ENCODE peak calls at places on chromosomes 4 and X, in four cellular contexts. D is stimulated activated CD4-positive, alpha-beta T cell treated with anti-CD3 and anti-CD28 coated beads, Interleukin-2, amount 100 ng/mL, for 48 hours; B is mesendoderm; W is LoVo. C is an unnamed sample.

GRCh38 chr4:141142423-141142822 is 9.2 kb upstream of the RNF150 start:
- DNase-seq in D (no peak), B (no peak), W (no peak), C (no peak)

GRCh38 chrX:133258481-133258880 is 40.3 kb upstream of the TFDP3 start:
- DNase-seq in D (no peak), B (no peak), W (no peak), C (no peak)

GRCh38 chr4:141047228-141047884 is 85.9 kb downstream of the RNF150 start:
- DNase-seq in D (no peak), B (no peak), W (no peak), C (no peak)

GRCh38 chr4:139458999-139459398 is 5.1 kb downstream of the RAB33B start:
- DNase-seq in D (no peak), B (peak), W (peak), C (peak)

GRCh38 chr4:37535872-37536271 is 150.3 kb downstream of the RELL1 start:
- DNase-seq in D (no peak), B (no peak), W (no peak), C (no peak)

GRCh38 chrX:14420876-14421275 is 108.5 kb upstream of the GLRA2 start:
- DNase-seq in D (no peak), B (no peak), W (no peak), C (no peak)

GRCh38 chrX:115367455-115367854 is 77.9 kb downstream of the LUZP4 start:
- DNase-seq in D (no peak), B (peak), W (no peak), C (no peak)

GRCh38 chr4:46844325-46844917 is 64.6 kb downstream of the COX7B2 start:
- DNase-seq in D (peak), B (peak), W (peak), C (peak)

GRCh38 chr4:87299898-87300297 is 22.8 kb downstream of the HSD17B13 start:
- DNase-seq in D (no peak), B (no peak), W (no peak), C (no peak)

GRCh38 chr4:68216501-68216900 is 29.0 kb downstream of the TMPRSS11B start:
- DNase-seq in D (no peak), B (peak), W (no peak), C (no peak)

GRCh38 chr4:7901274-7901845 is 38.3 kb downstream of the AFAP1 start:
- DNase-seq in D (no peak), B (no peak), W (no peak), C (no peak)

GRCh38 chr4:77203380-77204197 is 46.6 kb downstream of the CCNG2 start:
- DNase-seq in D (peak), B (peak), W (peak), C (peak)

GRCh38 chrX:110163488-110163887 is 154.4 kb downstream of the AMMECR1 start:
- DNase-seq in D (no peak), B (no peak), W (no peak), C (no peak)

GRCh38 chr4:26076000-26076587 is 162.1 kb downstream of the SMIM20 start:
- DNase-seq in D (no peak), B (no peak), W (no peak), C (no peak)

GRCh38 chrX:19625612-19626011 is 110.3 kb upstream of the MAP3K15 start:
- DNase-seq in D (peak), B (peak), W (peak), C (no peak)

GRCh38 chrX:69309074-69309792 is 144.0 kb upstream of the PJA1 start:
- DNase-seq in D (no peak), B (no peak), W (no peak), C (peak)

GRCh38 chr4:22315643-22316042 is 200.2 kb downstream of the ADGRA3 start:
- DNase-seq in D (no peak), B (no peak), W (no peak), C (no peak)

GRCh38 chr4:166972071-166972470 is 262.2 kb downstream of the SPOCK3 start:
- DNase-seq in D (no peak), B (no peak), W (no peak), C (no peak)

GRCh38 chrX:40040686-40041461 is 56.9 kb downstream of the BCOR start:
- DNase-seq in D (no peak), B (peak), W (no peak), C (no peak)

GRCh38 chr4:176005766-176006165 is 59.9 kb upstream of the WDR17 start:
- DNase-seq in D (no peak), B (peak), W (no peak), C (no peak)

GRCh38 chr4:1794809-1795303 is 1.8 kb downstream of the FGFR3 start:
- DNase-seq in D (no peak), B (no peak), W (no peak), C (no peak)

GRCh38 chrX:84907324-84907946 is 96.2 kb upstream of the APOOL start:
- DNase-seq in D (no peak), B (peak), W (no peak), C (no peak)